ENCODE peak calls at places on chromosomes 7 and 10, in seven cellular contexts. O is colonic mucosa, M is stomach, E is cardiac muscle cell, D is prostate gland, L is aorta, A is endodermal cell. V is an unnamed sample. For H3K27me3, the result is how much of the 10 kb centered on the place peaks cover.

GRCh38 chr10:30098624-30099023 is 39.2 kb upstream of the JCAD start:
- DNase-seq in O (no peak), M (no peak), E (peak), D (no peak), L (no peak), A (no peak), V (no peak)

GRCh38 chr7:105261689-105262088 is 127.0 kb downstream of the SRPK2 start:
- DNase-seq in O (no peak), M (no peak), E (no peak), D (no peak), L (no peak), A (no peak), V (no peak)

GRCh38 chr10:13414855-13415254 is 66.8 kb upstream of the SEPHS1 start:
- DNase-seq in O (peak), M (peak), E (peak), D (no peak), L (no peak), A (peak), V (no peak)

GRCh38 chr7:77281780-77282478 is 82.3 kb upstream of the FGL2 start:
- DNase-seq in O (no peak), M (no peak), E (no peak), D (no peak), L (no peak), A (no peak), V (peak)

GRCh38 chr10:114682532-114682931 is 24.5 kb upstream of the ABLIM1 start:
- DNase-seq in O (no peak), M (no peak), E (peak), D (no peak), L (no peak), A (no peak), V (no peak)

GRCh38 chr7:111108526-111108925 is 17.6 kb downstream of the LRRN3 start:
- DNase-seq in O (no peak), M (no peak), E (peak), D (no peak), L (no peak), A (no peak), V (no peak)

GRCh38 chr10:89086801-89087513 is 96.4 kb downstream of the FAS start:
- DNase-seq in O (no peak), M (peak), E (peak), D (no peak), L (peak), A (peak), V (peak)

GRCh38 chr7:44431091-44431608 is 59.3 kb downstream of the NUDCD3 start:
- DNase-seq in O (no peak), M (no peak), E (no peak), D (no peak), L (no peak), A (peak), V (no peak)

GRCh38 chr10:78718032-78718572 is 350.7 kb upstream of the ZMIZ1 start:
- DNase-seq in O (no peak), M (no peak), E (no peak), D (no peak), L (no peak), A (no peak), V (no peak)

GRCh38 chr10:79300711-79301110 is 46.6 kb upstream of the PPIF start:
- DNase-seq in O (no peak), M (no peak), E (no peak), D (no peak), L (no peak), A (no peak), V (peak)

GRCh38 chr7:68980011-68980410 is 618.3 kb upstream of the AUTS2 start:
- DNase-seq in O (no peak), M (no peak), E (peak), D (no peak), L (no peak), A (no peak), V (no peak)

GRCh38 chr10:122551450-122551849 is 9.1 kb upstream of the DMBT1 start:
- DNase-seq in O (no peak), M (no peak), E (no peak), D (no peak), L (no peak), A (peak), V (no peak)

GRCh38 chr10:100654835-100655759 is 90.3 kb upstream of the PAX2 start:
- DNase-seq in O (no peak), M (no peak), E (peak), D (no peak), L (no peak), A (peak), V (no peak)

GRCh38 chr7:152966189-152966588 is 206.6 kb downstream of the ACTR3B start:
- DNase-seq in O (no peak), M (no peak), E (no peak), D (no peak), L (no peak), A (no peak), V (no peak)

GRCh38 chr10:9227679-9228365 is 1173.3 kb downstream of the GATA3 start:
- DNase-seq in O (no peak), M (no peak), E (no peak), D (peak), L (no peak), A (no peak), V (no peak)

GRCh38 chr10:97456034-97456685 is 10.2 kb downstream of the ZDHHC16 start:
- DNase-seq in O (no peak), M (no peak), E (no peak), D (no peak), L (no peak), A (no peak), V (no peak)

GRCh38 chr7:52261052-52261451 is 774.4 kb upstream of the POM121L12 start:
- DNase-seq in O (no peak), M (no peak), E (no peak), D (no peak), L (no peak), A (no peak), V (no peak)

GRCh38 chr10:21082206-21082605 is 185.1 kb upstream of the NEBL start:
- DNase-seq in O (no peak), M (no peak), E (no peak), D (no peak), L (no peak), A (no peak), V (no peak)

GRCh38 chr10:21961847-21962246 is 41.7 kb downstream of the DNAJC1 start:
- DNase-seq in O (no peak), M (no peak), E (peak), D (no peak), L (no peak), A (no peak), V (no peak)

GRCh38 chr10:14749051-14749809 is 25.5 kb downstream of the FAM107B start:
- DNase-seq in O (peak), M (peak), E (no peak), D (no peak), L (no peak), A (no peak), V (peak)

GRCh38 chr7:77995717-77996116 is 197.1 kb downstream of the PHTF2 start:
- DNase-seq in O (no peak), M (no peak), E (no peak), D (no peak), L (no peak), A (peak), V (no peak)

GRCh38 chr7:6496842-6497636 is 49.3 kb upstream of the DAGLB start:
- DNase-seq in O (no peak), M (no peak), E (no peak), D (no peak), L (no peak), A (no peak), V (no peak)

GRCh38 chr7:66205736-66206080 is 574 bp downstream of the TPST1 start:
- DNase-seq in O (no peak), M (no peak), E (no peak), D (no peak), L (no peak), A (no peak), V (no peak)

GRCh38 chr7:144473908-144474307 is 70.4 kb upstream of the NOBOX start:
- DNase-seq in O (no peak), M (no peak), E (no peak), D (no peak), L (no peak), A (no peak), V (no peak)
- H3K4me3 ChIP-seq in O (no peak), M (no peak), E (no peak), D (no peak), L (no peak), A (no peak), V (no peak)

DNA sequence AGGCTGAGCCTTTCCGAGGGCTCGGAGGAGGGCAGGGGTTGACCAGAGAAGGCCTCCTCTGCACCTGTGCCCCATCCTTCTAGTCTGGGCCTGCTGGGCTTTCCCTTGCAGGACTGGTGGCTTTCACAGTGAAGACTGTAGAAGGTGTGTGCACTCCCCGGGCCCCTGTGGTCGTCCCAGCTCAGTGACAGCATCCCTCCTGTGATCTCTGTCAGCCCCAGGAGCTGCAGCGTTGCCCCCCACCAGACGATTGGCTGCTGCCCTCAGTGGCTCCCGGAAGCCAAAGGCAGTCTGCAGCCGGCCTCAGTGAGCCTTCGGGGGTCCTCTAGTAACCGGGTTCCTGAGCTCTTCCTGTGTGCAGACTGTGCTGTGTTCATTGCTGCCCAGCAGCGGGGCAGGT is 69.4 kb upstream of the EN2 start:
- DNase-seq in O (no peak), M (no peak), E (no peak), D (no peak), L (peak), A (no peak), V (no peak)
- H3K27me3 ChIP-seq in O (under half), M (half or more), E (half or more), D (under half), L (under half), A (half or more), V (under half)

GRCh38 chr7:101156866-101157589 is 2.8 kb downstream of the AP1S1 start:
- DNase-seq in O (peak), M (no peak), E (no peak), D (no peak), L (no peak), A (peak), V (no peak)
- H3K4me3 ChIP-seq in O (no peak), M (no peak), E (no peak), D (no peak), L (no peak), A (no peak), V (no peak)

GRCh38 chr7:157693071-157693520 is 356.3 kb downstream of the DNAJB6 start:
- DNase-seq in O (no peak), M (peak), E (no peak), D (no peak), L (peak), A (peak), V (no peak)
- H3K27me3 ChIP-seq in O (half or more), M (half or more), E (half or more), D (under half), L (under half), A (under half), V (under half)

GRCh38 chr7:1174881-1175596 is 15.0 kb upstream of the ZFAND2A start:
- DNase-seq in O (no peak), M (no peak), E (no peak), D (no peak), L (no peak), A (no peak), V (peak)

GRCh38 chr7:1175967-1176851 is 16.2 kb upstream of the ZFAND2A start:
- DNase-seq in O (peak), M (peak), E (peak), D (peak), L (peak), A (peak), V (peak)

GRCh38 chr7:1172666-1173523 is 12.9 kb upstream of the ZFAND2A start:
- DNase-seq in O (no peak), M (no peak), E (no peak), D (no peak), L (no peak), A (no peak), V (no peak)

GRCh38 chr7:1176891-1177373 is 16.9 kb upstream of the ZFAND2A start:
- DNase-seq in O (peak), M (peak), E (peak), D (no peak), L (peak), A (peak), V (peak)

GRCh38 chr7:1175597-1175966 is 15.6 kb upstream of the ZFAND2A start:
- DNase-seq in O (no peak), M (no peak), E (no peak), D (no peak), L (no peak), A (no peak), V (peak)
- H3K4me3 ChIP-seq in O (peak), M (peak), E (no peak), D (no peak), L (no peak), A (no peak), V (no peak)

DNA sequence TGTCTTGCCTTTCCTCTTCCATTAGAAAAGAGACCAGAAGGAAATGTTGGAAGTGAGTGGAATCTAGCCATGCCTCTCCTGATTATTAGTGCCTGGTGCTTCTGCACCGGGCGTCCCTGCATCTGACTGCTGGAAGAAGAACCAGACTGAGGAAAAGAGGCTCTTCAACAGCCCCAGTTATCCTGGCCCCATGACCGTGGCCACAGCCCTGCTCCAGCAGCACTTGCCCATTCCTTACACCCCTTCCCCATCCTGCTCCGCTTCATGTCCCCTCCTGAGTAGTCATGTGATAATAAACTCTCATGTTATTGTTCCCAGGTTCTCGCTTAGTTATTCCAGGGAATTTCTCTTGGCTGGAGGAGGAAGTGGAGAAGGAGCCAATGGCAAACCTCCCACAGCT is 4.2 kb downstream of the TMEM176A start:
- DNase-seq in O (peak), M (no peak), E (no peak), D (no peak), L (no peak), A (no peak), V (no peak)
- H3K27me3 ChIP-seq in O (under half), M (under half), E (under half), D (under half), L (under half), A (half or more), V (under half)

GRCh38 chr7:15557186-15557585 is 4.6 kb downstream of the AGMO start:
- DNase-seq in O (no peak), M (no peak), E (no peak), D (no peak), L (no peak), A (no peak), V (no peak)
- H3K4me3 ChIP-seq in O (no peak), M (no peak), E (no peak), D (no peak), L (no peak), A (no peak), V (no peak)